ENCODE peak calls at places on chromosomes 7 and 10, in five cellular contexts. J is non-pigmented ciliary epithelial cell, R is adrenal gland, B is NCI-H524, P is SK-N-SH. T is an unnamed sample.
A peak's percentile ranks its signal among the peaks of the same experiment; 100 is the strongest.

GRCh38 chr10:71696635-71697326 is 22.8 kb downstream of the C10orf105 start:
- DNase-seq in J (no peak), R (peak; percentile 77), B (no peak), P (peak; percentile 88), T (peak; percentile 13)

GRCh38 chr7:130904031-130904757 is 170.2 kb upstream of the KLF14 start:
- DNase-seq in J (no peak), R (peak; percentile 55), B (no peak), P (no peak), T (no peak)

GRCh38 chr7:36487756-36488336 is 98.2 kb downstream of the ANLN start:
- DNase-seq in J (no peak), R (no peak), B (no peak), P (peak; percentile 63), T (peak; percentile 83)

GRCh38 chr10:133268532-133268931 is 8.1 kb downstream of the ADAM8 start:
- DNase-seq in J (no peak), R (no peak), B (no peak), P (no peak), T (no peak)

GRCh38 chr10:13873201-13873600 is 286.4 kb downstream of the PRPF18 start:
- DNase-seq in J (no peak), R (no peak), B (no peak), P (no peak), T (no peak)

GRCh38 chr10:75294518-75294865 is 58.7 kb upstream of the COMTD1 start:
- DNase-seq in J (no peak), R (peak; percentile 79), B (no peak), P (peak; percentile 69), T (no peak)

GRCh38 chr10:28906440-28906839 is 229.1 kb downstream of the BAMBI start:
- DNase-seq in J (no peak), R (no peak), B (no peak), P (no peak), T (no peak)

GRCh38 chr10:44933451-44933850 is 22.3 kb downstream of the TMEM72 start:
- DNase-seq in J (no peak), R (no peak), B (no peak), P (no peak), T (no peak)

GRCh38 chr10:6593140-6593740 is 13.2 kb upstream of the PRKCQ start:
- DNase-seq in J (no peak), R (no peak), B (no peak), P (peak; percentile 12), T (no peak)